ENCODE peak calls at places on chromosomes 1 and 21, in eight cellular contexts. M, B, H, F, E, T, Z and X are unnamed samples.

GRCh38 chr1:74771913-74772515 is 39.1 kb downstream of the TYW3 start:
- DNase-seq in M (no peak), B (no peak), H (peak), F (no peak), E (no peak), T (peak), Z (peak), X (peak)

GRCh38 chr1:24454684-24455091 is 39.1 kb downstream of the NIPAL3 start:
- DNase-seq in M (peak), B (no peak), H (no peak), F (no peak), E (no peak), T (no peak), Z (no peak), X (no peak)

GRCh38 chr1:178969226-178969987 is 56.3 kb upstream of the FAM20B start:
- DNase-seq in M (no peak), B (no peak), H (no peak), F (no peak), E (no peak), T (no peak), Z (no peak), X (no peak)

GRCh38 chr21:35016517-35017188 is 32.4 kb downstream of the RUNX1 start:
- DNase-seq in M (no peak), B (no peak), H (no peak), F (no peak), E (no peak), T (no peak), Z (no peak), X (no peak)

GRCh38 chr21:37375866-37376574 is 9.4 kb downstream of the DYRK1A start:
- DNase-seq in M (no peak), B (no peak), H (no peak), F (no peak), E (no peak), T (no peak), Z (no peak), X (peak)

GRCh38 chr1:6028042-6028895 is 17.4 kb upstream of the KCNAB2 start:
- DNase-seq in M (peak), B (no peak), H (peak), F (peak), E (peak), T (peak), Z (no peak), X (no peak)

GRCh38 chr1:77036560-77036959 is 169.3 kb downstream of the ST6GALNAC5 start:
- DNase-seq in M (no peak), B (no peak), H (no peak), F (no peak), E (no peak), T (no peak), Z (no peak), X (peak)

GRCh38 chr1:2553871-2554620 is 2.1 kb upstream of the TNFRSF14 start:
- DNase-seq in M (no peak), B (no peak), H (no peak), F (no peak), E (no peak), T (no peak), Z (no peak), X (no peak)

GRCh38 chr1:167442142-167442848 is 76.0 kb downstream of the CD247 start:
- DNase-seq in M (peak), B (peak), H (peak), F (peak), E (peak), T (peak), Z (peak), X (peak)

GRCh38 chr1:246602194-246602593 is 35.9 kb downstream of the CNST start:
- DNase-seq in M (no peak), B (no peak), H (no peak), F (no peak), E (no peak), T (no peak), Z (peak), X (peak)

GRCh38 chr1:66033781-66034180 is 241.1 kb downstream of the PDE4B start:
- DNase-seq in M (no peak), B (no peak), H (no peak), F (no peak), E (no peak), T (no peak), Z (no peak), X (no peak)

GRCh38 chr1:205369621-205370230 is 13.0 kb upstream of the KLHDC8A start:
- DNase-seq in M (no peak), B (peak), H (no peak), F (no peak), E (no peak), T (no peak), Z (no peak), X (no peak)

GRCh38 chr21:45550552-45551210 is 8.4 kb upstream of the SLC19A1 start:
- DNase-seq in M (peak), B (peak), H (peak), F (no peak), E (no peak), T (peak), Z (no peak), X (no peak)

GRCh38 chr1:95506736-95507404 is 272.9 kb downstream of the RWDD3 start:
- DNase-seq in M (no peak), B (no peak), H (no peak), F (no peak), E (no peak), T (no peak), Z (peak), X (no peak)

GRCh38 chr1:229199261-229199850 is 71.6 kb upstream of the RAB4A start:
- DNase-seq in M (no peak), B (no peak), H (no peak), F (no peak), E (no peak), T (no peak), Z (no peak), X (peak)

GRCh38 chr1:209302777-209303642 is 280.5 kb upstream of the CAMK1G start:
- DNase-seq in M (no peak), B (no peak), H (no peak), F (no peak), E (no peak), T (no peak), Z (peak), X (no peak)

GRCh38 chr1:225152061-225152460 is 222.6 kb downstream of the DNAH14 start:
- DNase-seq in M (no peak), B (no peak), H (no peak), F (no peak), E (no peak), T (no peak), Z (no peak), X (peak)

GRCh38 chr1:235708390-235708962 is 58.9 kb upstream of the GNG4 start:
- DNase-seq in M (no peak), B (peak), H (no peak), F (no peak), E (no peak), T (no peak), Z (no peak), X (peak)

GRCh38 chr1:47187226-47187925 is 2.5 kb downstream of the PDZK1IP1 start:
- DNase-seq in M (peak), B (no peak), H (no peak), F (no peak), E (no peak), T (no peak), Z (no peak), X (no peak)

GRCh38 chr21:32702702-32703101 is 25.1 kb downstream of the SYNJ1 start:
- DNase-seq in M (no peak), B (no peak), H (no peak), F (no peak), E (no peak), T (no peak), Z (no peak), X (no peak)

GRCh38 chr1:52904590-52905375 is 16.8 kb downstream of the ECHDC2 start:
- DNase-seq in M (no peak), B (no peak), H (peak), F (no peak), E (no peak), T (no peak), Z (peak), X (peak)